ENCODE peak calls at places on chromosome 5, in six cellular contexts. N is right atrium auricular region, X is WERI-Rb-1, A is HCT116, C is WTC11, J is hepatocyte. D is an unnamed sample.

GRCh38 chr5:5188377-5189020 is 48.4 kb downstream of the ADAMTS16 start:
- DNase-seq in N (no peak), X (no peak), A (no peak), C (no peak), J (no peak), D (no peak)

GRCh38 chr5:56350595-56351170 is 117.6 kb upstream of the ANKRD55 start:
- DNase-seq in N (peak), X (no peak), A (peak), C (no peak), J (peak), D (peak)

GRCh38 chr5:58357121-58357520 is 102.8 kb downstream of the PLK2 start:
- DNase-seq in N (no peak), X (no peak), A (no peak), C (no peak), J (no peak), D (no peak)

GRCh38 chr5:54087436-54087835 is 222.9 kb downstream of the ARL15 start:
- DNase-seq in N (no peak), X (no peak), A (no peak), C (no peak), J (no peak), D (no peak)

GRCh38 chr5:78665519-78665918 is 16.9 kb upstream of the LHFPL2 start:
- DNase-seq in N (no peak), X (no peak), A (no peak), C (no peak), J (no peak), D (no peak)

GRCh38 chr5:217860-218456 is at the start of the genes CCDC127 and SDHA:
- DNase-seq in N (peak), X (peak), A (peak), C (peak), J (peak), D (peak)

GRCh38 chr5:167574381-167574780 is 717.1 kb upstream of the WWC1 start:
- DNase-seq in N (no peak), X (no peak), A (no peak), C (no peak), J (no peak), D (no peak)

GRCh38 chr5:147167529-147167928 is 67.3 kb upstream of the STK32A start:
- DNase-seq in N (no peak), X (no peak), A (no peak), C (no peak), J (no peak), D (no peak)

GRCh38 chr5:159560073-159560472 is 229.8 kb upstream of the IL12B start:
- DNase-seq in N (no peak), X (no peak), A (no peak), C (no peak), J (no peak), D (peak)

GRCh38 chr5:91464886-91465646 is 81.9 kb upstream of the ARRDC3 start:
- DNase-seq in N (no peak), X (no peak), A (no peak), C (no peak), J (no peak), D (no peak)

GRCh38 chr5:1961952-1962595 is 79.3 kb upstream of the IRX4 start:
- DNase-seq in N (no peak), X (no peak), A (no peak), C (no peak), J (no peak), D (no peak)

GRCh38 chr5:150278046-150278760 is 11.4 kb downstream of the CAMK2A start:
- DNase-seq in N (no peak), X (no peak), A (no peak), C (no peak), J (no peak), D (no peak)

GRCh38 chr5:135569755-135570452 is 8.9 kb downstream of the CXCL14 start:
- DNase-seq in N (no peak), X (peak), A (peak), C (peak), J (peak), D (peak)
- TF ChIP-seq CTCF in N (no peak), X (peak), A (peak), C (peak), J (peak), D (peak)

GRCh38 chr5:175895701-175896102 is 24.3 kb downstream of the CPLX2 start:
- DNase-seq in N (no peak), X (peak), A (no peak), C (no peak), J (no peak), D (no peak)

GRCh38 chr5:175894805-175895204 is 23.4 kb downstream of the CPLX2 start:
- DNase-seq in N (no peak), X (no peak), A (no peak), C (no peak), J (no peak), D (no peak)

GRCh38 chr5:175896641-175897040 is 25.3 kb downstream of the CPLX2 start:
- DNase-seq in N (no peak), X (no peak), A (no peak), C (no peak), J (no peak), D (no peak)

GRCh38 chr5:175894251-175894650 is 22.9 kb downstream of the CPLX2 start:
- DNase-seq in N (no peak), X (no peak), A (no peak), C (no peak), J (no peak), D (no peak)

DNA sequence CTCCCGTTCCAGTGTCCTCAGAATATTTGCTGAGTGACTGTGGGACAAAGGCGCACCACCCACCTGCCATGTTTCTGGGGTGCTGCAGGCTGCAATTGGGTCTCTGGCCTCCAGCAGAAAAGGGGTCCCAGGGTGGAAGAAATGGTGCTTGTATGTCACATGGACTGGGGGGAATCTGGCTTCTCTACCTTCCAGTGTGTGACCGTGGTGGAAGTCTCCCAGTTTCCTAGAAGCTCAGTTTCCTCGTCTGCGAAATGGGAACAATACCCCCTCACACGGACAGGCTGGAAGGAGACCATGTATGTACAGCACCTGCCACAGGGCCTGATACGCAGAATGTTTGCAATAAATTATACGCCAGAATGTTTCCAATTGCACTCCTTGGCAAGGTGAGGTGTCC is 23.8 kb downstream of the CPLX2 start:
- DNase-seq in N (no peak), X (no peak), A (no peak), C (no peak), J (no peak), D (no peak)
- TF ChIP-seq CTCF in N (no peak), X (no peak), A (no peak), C (no peak), J (no peak), D (no peak)

GRCh38 chr5:61330879-61331406 is 1.1 kb upstream of the ZSWIM6 start:
- DNase-seq in N (no peak), X (peak), A (no peak), C (peak), J (peak), D (peak)
- TF ChIP-seq CTCF in N (peak), X (peak), A (no peak), C (no peak), J (peak), D (peak)

DNA sequence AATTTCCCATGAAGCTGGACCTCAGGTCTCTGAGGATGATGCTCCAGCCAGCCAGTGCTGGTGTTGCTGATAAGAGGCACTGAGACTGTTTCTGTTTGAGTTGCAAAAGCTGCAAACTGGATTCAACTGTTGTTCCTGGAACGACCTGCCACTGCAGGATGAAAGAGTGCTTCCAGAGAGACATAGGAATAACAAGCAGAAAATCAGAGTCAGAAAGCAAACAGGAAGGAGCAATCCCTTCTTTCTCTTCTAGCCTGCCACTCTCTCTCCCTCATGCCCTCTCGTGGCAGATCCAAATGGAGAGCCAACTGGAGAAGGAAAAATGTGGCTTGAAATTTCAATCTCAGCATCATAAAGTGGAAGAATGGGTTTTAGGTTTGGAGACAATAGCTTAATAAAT is 110.4 kb downstream of the STARD4 start:
- DNase-seq in N (no peak), X (no peak), A (no peak), C (no peak), J (no peak), D (no peak)
- TF ChIP-seq CTCF in N (no peak), X (no peak), A (no peak), C (no peak), J (no peak), D (no peak)

DNA sequence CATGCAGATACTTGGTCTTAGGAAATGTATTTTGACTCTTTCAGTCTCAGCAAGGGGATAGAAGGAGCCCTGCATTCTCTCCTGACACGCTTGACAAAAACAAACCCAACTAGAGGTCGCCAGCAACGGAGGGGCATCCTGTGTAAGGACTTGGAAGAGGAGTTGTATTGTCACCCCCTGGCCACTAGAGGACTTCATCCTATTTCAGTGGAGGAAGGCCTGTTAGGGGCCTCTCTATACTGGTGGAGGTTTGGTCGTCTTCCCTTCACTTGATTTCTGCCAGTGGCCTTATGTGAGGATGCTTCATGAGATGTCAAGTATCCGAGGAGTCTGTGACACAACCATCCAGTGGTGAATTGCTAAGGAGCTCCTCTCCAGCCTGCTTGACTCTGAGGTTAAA is 122.8 kb upstream of the STC2 start:
- DNase-seq in N (no peak), X (peak), A (peak), C (peak), J (peak), D (peak)
- TF ChIP-seq CTCF in N (peak), X (peak), A (peak), C (peak), J (peak), D (peak)

DNA sequence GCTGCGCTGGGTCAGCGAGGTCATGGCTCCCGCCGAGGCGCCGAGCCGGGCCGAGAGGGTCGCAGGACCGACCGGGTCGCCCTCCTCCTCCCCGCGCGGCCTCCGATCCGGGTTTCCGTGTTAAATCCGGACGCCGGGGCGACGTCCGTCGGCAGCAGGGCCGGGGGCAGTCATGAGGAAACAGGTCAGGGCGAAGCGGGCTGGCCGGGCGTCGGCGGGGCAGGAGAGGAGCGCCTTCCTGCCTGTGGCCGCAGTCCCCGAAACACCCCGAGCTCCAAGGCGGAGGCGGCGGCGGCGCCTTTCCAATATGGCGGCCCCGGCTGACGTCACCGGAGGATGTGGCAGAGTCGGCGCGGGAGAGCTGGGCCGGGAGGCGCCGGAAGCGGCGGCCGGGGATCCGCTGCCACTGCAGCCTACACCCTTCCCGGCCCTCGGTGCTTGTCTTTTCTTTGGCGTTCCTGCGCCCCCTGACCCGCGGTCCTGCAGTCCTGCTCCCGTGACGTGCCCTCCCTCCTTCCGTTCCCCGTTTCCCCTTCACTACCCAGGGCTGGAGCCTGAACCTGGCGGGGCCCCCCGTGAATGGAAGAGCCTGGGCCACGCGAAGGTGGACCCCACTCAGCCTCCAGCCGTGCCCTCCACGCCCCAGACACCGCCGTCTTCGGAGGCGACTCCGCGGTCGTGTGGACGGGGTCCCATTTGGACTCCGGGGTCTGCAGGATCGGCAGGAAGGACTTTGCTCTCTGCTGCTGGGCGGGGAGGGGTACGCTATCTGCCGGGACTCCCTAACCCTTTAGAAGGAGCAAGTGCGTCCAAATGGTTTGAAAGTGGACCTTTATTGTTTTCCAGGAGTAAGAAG is at the start of gene GOLPH3:
- DNase-seq in N (peak), X (peak), A (peak), C (peak), J (peak), D (peak)
- TF ChIP-seq CTCF in N (no peak), X (peak), A (no peak), C (no peak), J (no peak), D (no peak)

GRCh38 chr5:121968910-121969607 is 7.3 kb downstream of the SRFBP1 start:
- DNase-seq in N (no peak), X (no peak), A (peak), C (no peak), J (peak), D (no peak)

GRCh38 chr5:121969660-121970295 is 8.0 kb downstream of the SRFBP1 start:
- DNase-seq in N (no peak), X (no peak), A (no peak), C (no peak), J (no peak), D (no peak)

GRCh38 chr5:121962943-121963342 is 1.2 kb downstream of the SRFBP1 start:
- DNase-seq in N (no peak), X (no peak), A (no peak), C (no peak), J (no peak), D (no peak)

GRCh38 chr5:121963409-121963808 is 1.6 kb downstream of the SRFBP1 start:
- DNase-seq in N (no peak), X (no peak), A (no peak), C (no peak), J (no peak), D (no peak)

DNA sequence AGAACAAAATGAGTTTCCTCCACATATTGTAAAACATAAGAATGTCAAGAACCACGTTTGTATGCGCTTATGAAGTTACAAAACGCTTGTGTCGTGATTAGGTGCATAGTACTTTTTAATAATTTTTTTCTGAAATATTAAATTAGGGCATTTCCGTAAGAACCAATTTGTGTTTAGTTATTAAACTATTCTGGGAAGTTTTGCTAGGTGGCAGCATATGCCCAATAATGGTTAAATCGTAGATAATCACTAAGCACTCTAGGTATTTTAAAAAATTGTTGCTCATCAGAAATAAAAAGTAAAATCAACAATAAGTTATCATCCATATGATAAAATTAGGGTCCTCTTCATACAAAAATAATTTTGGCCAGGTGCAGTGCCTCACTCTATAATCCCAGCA is 5.4 kb downstream of the SRFBP1 start:
- DNase-seq in N (no peak), X (no peak), A (no peak), C (no peak), J (no peak), D (no peak)
- TF ChIP-seq CTCF in N (no peak), X (no peak), A (peak), C (no peak), J (peak), D (no peak)

GRCh38 chr5:155906046-155906445 is 420.9 kb upstream of the SGCD start:
- DNase-seq in N (no peak), X (peak), A (no peak), C (no peak), J (no peak), D (no peak)
- TF ChIP-seq CTCF in N (no peak), X (peak), A (no peak), C (no peak), J (peak), D (no peak)